ENCODE peak calls at places on chromosomes 5 and 9, in seven cellular contexts. One of them, this sample, is unnamed.

GRCh38 chr9:29078063-29078660 is 1504.9 kb upstream of the C9orf72 start:
- DNase-seq in head of caudate nucleus: no peak
- DNase-seq in K562: no peak
- DNase-seq in uterus: no peak
- DNase-seq in nephron progenitor cell: no peak
- DNase-seq in AG08396: no peak
- DNase-seq in astrocyte: peak
- DNase-seq in this sample: no peak

GRCh38 chr5:141766152-141766551 is 84.1 kb upstream of the ARAP3 start:
- DNase-seq in head of caudate nucleus: no peak
- DNase-seq in K562: no peak
- DNase-seq in uterus: no peak
- DNase-seq in nephron progenitor cell: no peak
- DNase-seq in AG08396: no peak
- DNase-seq in astrocyte: no peak
- DNase-seq in this sample: no peak

GRCh38 chr5:33316773-33317172 is 124.0 kb upstream of the TARS1 start:
- DNase-seq in head of caudate nucleus: no peak
- DNase-seq in K562: no peak
- DNase-seq in uterus: no peak
- DNase-seq in nephron progenitor cell: no peak
- DNase-seq in AG08396: no peak
- DNase-seq in astrocyte: peak
- DNase-seq in this sample: no peak

GRCh38 chr5:77423022-77423750 is 68.9 kb downstream of the WDR41 start:
- DNase-seq in head of caudate nucleus: no peak
- DNase-seq in K562: no peak
- DNase-seq in uterus: no peak
- DNase-seq in nephron progenitor cell: no peak
- DNase-seq in AG08396: no peak
- DNase-seq in astrocyte: peak
- DNase-seq in this sample: no peak

GRCh38 chr9:96139592-96140251 is 162.3 kb downstream of the HSD17B3 start:
- DNase-seq in head of caudate nucleus: no peak
- DNase-seq in K562: no peak
- DNase-seq in uterus: peak
- DNase-seq in nephron progenitor cell: no peak
- DNase-seq in AG08396: peak
- DNase-seq in astrocyte: peak
- DNase-seq in this sample: peak

GRCh38 chr9:757246-757881 is 84.1 kb upstream of the DMRT1 start:
- DNase-seq in head of caudate nucleus: peak
- DNase-seq in K562: peak
- DNase-seq in uterus: no peak
- DNase-seq in nephron progenitor cell: peak
- DNase-seq in AG08396: peak
- DNase-seq in astrocyte: peak
- DNase-seq in this sample: no peak

GRCh38 chr9:135905380-135906282 is 1.7 kb downstream of the CAMSAP1 start:
- DNase-seq in head of caudate nucleus: peak
- DNase-seq in K562: no peak
- DNase-seq in uterus: no peak
- DNase-seq in nephron progenitor cell: no peak
- DNase-seq in AG08396: no peak
- DNase-seq in astrocyte: no peak
- DNase-seq in this sample: no peak

GRCh38 chr9:137095664-137096517 is 9.1 kb downstream of the MAN1B1 start:
- DNase-seq in head of caudate nucleus: peak
- DNase-seq in K562: peak
- DNase-seq in uterus: no peak
- DNase-seq in nephron progenitor cell: no peak
- DNase-seq in AG08396: no peak
- DNase-seq in astrocyte: no peak
- DNase-seq in this sample: no peak

GRCh38 chr5:59071755-59072549 is 489.1 kb downstream of the RAB3C start:
- DNase-seq in head of caudate nucleus: no peak
- DNase-seq in K562: no peak
- DNase-seq in uterus: no peak
- DNase-seq in nephron progenitor cell: no peak
- DNase-seq in AG08396: no peak
- DNase-seq in astrocyte: no peak
- DNase-seq in this sample: no peak

GRCh38 chr5:154740483-154740882 is 14.7 kb upstream of the LARP1 start:
- DNase-seq in head of caudate nucleus: peak
- DNase-seq in K562: no peak
- DNase-seq in uterus: peak
- DNase-seq in nephron progenitor cell: no peak
- DNase-seq in AG08396: peak
- DNase-seq in astrocyte: peak
- DNase-seq in this sample: peak

GRCh38 chr5:151692312-151692711 is 5.6 kb upstream of the SPARC start:
- DNase-seq in head of caudate nucleus: no peak
- DNase-seq in K562: no peak
- DNase-seq in uterus: no peak
- DNase-seq in nephron progenitor cell: no peak
- DNase-seq in AG08396: no peak
- DNase-seq in astrocyte: no peak
- DNase-seq in this sample: no peak

GRCh38 chr5:5164158-5164557 is 24.0 kb downstream of the ADAMTS16 start:
- DNase-seq in head of caudate nucleus: no peak
- DNase-seq in K562: no peak
- DNase-seq in uterus: no peak
- DNase-seq in nephron progenitor cell: no peak
- DNase-seq in AG08396: no peak
- DNase-seq in astrocyte: peak
- DNase-seq in this sample: no peak

GRCh38 chr9:114789006-114789405 is 16.8 kb downstream of the TNFSF15 start:
- DNase-seq in head of caudate nucleus: no peak
- DNase-seq in K562: no peak
- DNase-seq in uterus: no peak
- DNase-seq in nephron progenitor cell: no peak
- DNase-seq in AG08396: no peak
- DNase-seq in astrocyte: no peak
- DNase-seq in this sample: no peak

GRCh38 chr9:129823163-129823933 is 588 bp downstream of the TOR1A start:
- DNase-seq in head of caudate nucleus: no peak
- DNase-seq in K562: no peak
- DNase-seq in uterus: no peak
- DNase-seq in nephron progenitor cell: peak
- DNase-seq in AG08396: peak
- DNase-seq in astrocyte: peak
- DNase-seq in this sample: no peak

GRCh38 chr9:79329861-79330260 is 241.9 kb upstream of the TLE4 start:
- DNase-seq in head of caudate nucleus: no peak
- DNase-seq in K562: no peak
- DNase-seq in uterus: no peak
- DNase-seq in nephron progenitor cell: no peak
- DNase-seq in AG08396: no peak
- DNase-seq in astrocyte: peak
- DNase-seq in this sample: no peak

GRCh38 chr9:111161015-111161415 is 122.7 kb upstream of the LPAR1 start:
- DNase-seq in head of caudate nucleus: no peak
- DNase-seq in K562: no peak
- DNase-seq in uterus: no peak
- DNase-seq in nephron progenitor cell: no peak
- DNase-seq in AG08396: peak
- DNase-seq in astrocyte: peak
- DNase-seq in this sample: no peak

GRCh38 chr5:17224858-17225436 is 7.5 kb downstream of the BASP1 start:
- DNase-seq in head of caudate nucleus: no peak
- DNase-seq in K562: no peak
- DNase-seq in uterus: no peak
- DNase-seq in nephron progenitor cell: no peak
- DNase-seq in AG08396: no peak
- DNase-seq in astrocyte: peak
- DNase-seq in this sample: no peak

GRCh38 chr5:139982975-139983240 is 60.2 kb downstream of the NRG2 start:
- DNase-seq in head of caudate nucleus: no peak
- DNase-seq in K562: no peak
- DNase-seq in uterus: no peak
- DNase-seq in nephron progenitor cell: no peak
- DNase-seq in AG08396: no peak
- DNase-seq in astrocyte: no peak
- DNase-seq in this sample: no peak

GRCh38 chr9:133151601-133152525 is 11.9 kb downstream of the GBGT1 start:
- DNase-seq in head of caudate nucleus: no peak
- DNase-seq in K562: no peak
- DNase-seq in uterus: no peak
- DNase-seq in nephron progenitor cell: no peak
- DNase-seq in AG08396: no peak
- DNase-seq in astrocyte: no peak
- DNase-seq in this sample: no peak

GRCh38 chr5:110342683-110343082 is 383.8 kb downstream of the TMEM232 start:
- DNase-seq in head of caudate nucleus: no peak
- DNase-seq in K562: no peak
- DNase-seq in uterus: no peak
- DNase-seq in nephron progenitor cell: no peak
- DNase-seq in AG08396: no peak
- DNase-seq in astrocyte: no peak
- DNase-seq in this sample: no peak

GRCh38 chr9:95764490-95764889 is 111.0 kb upstream of the ERCC6L2 start:
- DNase-seq in head of caudate nucleus: no peak
- DNase-seq in K562: no peak
- DNase-seq in uterus: no peak
- DNase-seq in nephron progenitor cell: no peak
- DNase-seq in AG08396: no peak
- DNase-seq in astrocyte: no peak
- DNase-seq in this sample: no peak

GRCh38 chr5:36777105-36777757 is 99.3 kb upstream of the NIPBL start:
- DNase-seq in head of caudate nucleus: peak
- DNase-seq in K562: peak
- DNase-seq in uterus: no peak
- DNase-seq in nephron progenitor cell: peak
- DNase-seq in AG08396: peak
- DNase-seq in astrocyte: peak
- DNase-seq in this sample: peak

GRCh38 chr5:65480306-65480865 is 1.3 kb downstream of the ADAMTS6 start:
- DNase-seq in head of caudate nucleus: peak
- DNase-seq in K562: peak
- DNase-seq in uterus: peak
- DNase-seq in nephron progenitor cell: peak
- DNase-seq in AG08396: peak
- DNase-seq in astrocyte: peak
- DNase-seq in this sample: peak

GRCh38 chr5:39192449-39193160 is 26.8 kb downstream of the FYB1 start:
- DNase-seq in head of caudate nucleus: no peak
- DNase-seq in K562: peak
- DNase-seq in uterus: no peak
- DNase-seq in nephron progenitor cell: no peak
- DNase-seq in AG08396: no peak
- DNase-seq in astrocyte: no peak
- DNase-seq in this sample: no peak

GRCh38 chr5:146751781-146752401 is 126.7 kb downstream of the PPP2R2B start:
- DNase-seq in head of caudate nucleus: no peak
- DNase-seq in K562: no peak
- DNase-seq in uterus: no peak
- DNase-seq in nephron progenitor cell: no peak
- DNase-seq in AG08396: no peak
- DNase-seq in astrocyte: no peak
- DNase-seq in this sample: peak